ENCODE peak calls at places on chromosomes 1 and 21, in five cellular contexts. G is K562, P is GM12878, M is HepG2, J is SK-N-SH. D is an unnamed sample.

GRCh38 chr21:14900611-14901010 is 164.2 kb downstream of the NRIP1 start:
- DNase-seq in J (no peak), G (no peak), M (no peak), P (no peak), D (no peak)

GRCh38 chr1:111733996-111734369 is 5.2 kb downstream of the INKA2 start:
- DNase-seq in M (no peak), G (no peak), J (no peak), P (no peak), D (no peak)

GRCh38 chr1:89609781-89610456 is 23.0 kb upstream of the LRRC8C start:
- DNase-seq in G (no peak), M (peak; percentile 45), J (no peak), P (no peak), D (no peak)

GRCh38 chr1:204669579-204669978 is 16.0 kb downstream of the LRRN2 start:
- DNase-seq in J (no peak), G (no peak), P (no peak), M (no peak), D (no peak)

GRCh38 chr21:28308516-28308915 is 684.2 kb downstream of the LTN1 start:
- DNase-seq in G (no peak), J (no peak), M (no peak), P (no peak), D (no peak)

GRCh38 chr1:165632152-165632469 is 1.1 kb downstream of the MGST3 start:
- DNase-seq in G (no peak), P (no peak), M (no peak), J (no peak), D (no peak)

GRCh38 chr1:162732566-162733335 is 57.8 kb upstream of the HSD17B7 start:
- DNase-seq in M (peak; percentile 68), P (no peak), J (no peak), G (no peak), D (no peak)

GRCh38 chr1:66752000-66752592 is at the start of gene DYNLT5:
- DNase-seq in P (no peak), M (no peak), G (no peak), J (no peak), D (no peak)

GRCh38 chr1:39106949-39107740 is 81.0 kb downstream of the NDUFS5 start:
- DNase-seq in G (no peak), J (no peak), P (no peak), M (no peak), D (no peak)

GRCh38 chr1:15207829-15208429 is 39.1 kb upstream of the FHAD1 start:
- DNase-seq in M (no peak), G (no peak), P (no peak), J (no peak), D (no peak)

GRCh38 chr1:110639724-110640386 is 33.7 kb upstream of the KCNA2 start:
- DNase-seq in P (no peak), M (no peak), G (no peak), J (no peak), D (no peak)

GRCh38 chr1:221284028-221284427 is 404.8 kb downstream of the HLX start:
- DNase-seq in G (no peak), J (peak; percentile 33), M (no peak), P (no peak), D (no peak)

GRCh38 chr1:35568975-35569395 is 4.1 kb upstream of the TFAP2E start:
- DNase-seq in G (peak; percentile 84), J (peak; percentile 88), M (peak; percentile 60), P (no peak), D (peak; percentile 85)

GRCh38 chr1:113976609-113977278 is 2.5 kb upstream of the OLFML3 start:
- DNase-seq in G (peak; percentile 46), P (no peak), J (peak; percentile 38), M (peak; percentile 37), D (peak; percentile 46)

GRCh38 chr1:220787069-220787614 is 429 bp downstream of the MTARC1 start:
- DNase-seq in M (peak; percentile 57), G (no peak), P (no peak), J (peak; percentile 71), D (peak; percentile 67)

GRCh38 chr1:236800002-236800620 is 5.0 kb downstream of the MTR start:
- DNase-seq in P (no peak), G (no peak), J (no peak), M (no peak), D (no peak)

GRCh38 chr1:25947027-25947426 is 40.8 kb upstream of the STMN1 start:
- DNase-seq in G (no peak), M (peak; percentile 12), J (no peak), P (no peak), D (no peak)

GRCh38 chr1:14939527-14940284 is 213.8 kb upstream of the TMEM51 start:
- DNase-seq in J (no peak), M (peak; percentile 82), P (no peak), G (peak; percentile 56), D (no peak)

GRCh38 chr1:212529211-212529731 is 79.3 kb upstream of the ATF3 start:
- DNase-seq in M (no peak), G (no peak), J (no peak), P (no peak), D (no peak)
- TF ChIP-seq FOXM1 in M (no peak), G (no peak), J (no peak), P (no peak), D (no peak)

GRCh38 chr1:160284782-160285344 is at the start of gene PEX19:
- DNase-seq in J (peak; percentile 93), G (peak; percentile 97), M (peak; percentile 85), P (peak; percentile 71), D (peak; percentile 99)

GRCh38 chr1:160282807-160283206 is 2.1 kb downstream of the PEX19 start:
- DNase-seq in J (no peak), G (no peak), M (no peak), P (no peak), D (no peak)

GRCh38 chr1:160285506-160285905 is 573 bp upstream of the PEX19 start:
- DNase-seq in J (no peak), P (no peak), G (no peak), M (no peak), D (no peak)

GRCh38 chr1:160284220-160284781 is 632 bp downstream of the PEX19 start:
- DNase-seq in M (peak; percentile 31), P (no peak), G (peak; percentile 26), J (no peak), D (peak; percentile 27)
- TF ChIP-seq FOXM1 in M (no peak), P (no peak), G (no peak), J (no peak), D (no peak)

GRCh38 chr1:51283977-51284376 is 46.4 kb downstream of the TTC39A start:
- DNase-seq in J (no peak), G (no peak), M (peak; percentile 48), P (no peak), D (no peak)
- TF ChIP-seq FOXM1 in J (no peak), G (no peak), M (no peak), P (no peak), D (no peak)

GRCh38 chr1:62784509-62785365 is 805 bp downstream of the ATG4C start:
- DNase-seq in M (no peak), G (no peak), J (peak; percentile 49), P (no peak), D (no peak)
- TF ChIP-seq FOXM1 in M (no peak), G (no peak), J (no peak), P (no peak), D (no peak)